ENCODE peak calls at places on chromosomes 4 and X, in seven cellular contexts. K, D, U, R, Q, P and X are unnamed samples.

GRCh38 chr4:90960840-90961239 is 833.6 kb downstream of the CCSER1 start:
- DNase-seq in K (no peak), D (no peak), U (no peak), R (no peak), Q (no peak), P (no peak), X (no peak)

GRCh38 chr4:3207531-3208037 is 41.4 kb upstream of the MSANTD1 start:
- DNase-seq in K (no peak), D (peak; percentile 49), U (no peak), R (no peak), Q (no peak), P (peak; percentile 59), X (no peak)

GRCh38 chrX:13535371-13535770 is 34.0 kb upstream of the EGFL6 start:
- DNase-seq in K (no peak), D (no peak), U (no peak), R (no peak), Q (no peak), P (no peak), X (no peak)

GRCh38 chrX:107355533-107355932 is 93.9 kb upstream of the FRMPD3 start:
- DNase-seq in K (no peak), D (no peak), U (no peak), R (peak; percentile 78), Q (no peak), P (no peak), X (no peak)

GRCh38 chr4:95732061-95732460 is 107.8 kb upstream of the PDHA2 start:
- DNase-seq in K (no peak), D (peak; percentile 50), U (peak; percentile 39), R (no peak), Q (no peak), P (peak; percentile 49), X (no peak)

GRCh38 chr4:54215379-54216072 is 13.6 kb upstream of the PDGFRA start:
- DNase-seq in K (no peak), D (no peak), U (no peak), R (peak; percentile 48), Q (no peak), P (no peak), X (no peak)

GRCh38 chr4:25927361-25928040 is 13.5 kb downstream of the SMIM20 start:
- DNase-seq in K (no peak), D (no peak), U (no peak), R (no peak), Q (no peak), P (no peak), X (no peak)

GRCh38 chr4:169337510-169337909 is 66.8 kb upstream of the SH3RF1 start:
- DNase-seq in K (no peak), D (peak; percentile 94), U (no peak), R (no peak), Q (no peak), P (peak; percentile 94), X (no peak)

GRCh38 chrX:101485212-101486064 is at the start of gene ARMCX4:
- DNase-seq in K (peak; percentile 34), D (peak; percentile 40), U (no peak), R (peak; percentile 88), Q (peak; percentile 54), P (peak; percentile 60), X (peak; percentile 27)

GRCh38 chrX:106144755-106145639 is 23.1 kb upstream of the PWWP3B start:
- DNase-seq in K (peak; percentile 32), D (no peak), U (no peak), R (no peak), Q (peak; percentile 87), P (peak; percentile 14), X (no peak)

GRCh38 chr4:128286474-128287158 is 997 bp downstream of the PGRMC2 start:
- DNase-seq in K (no peak), D (peak; percentile 56), U (peak; percentile 53), R (no peak), Q (no peak), P (peak; percentile 54), X (no peak)

GRCh38 chr4:17232575-17233253 is 279.2 kb downstream of the QDPR start:
- DNase-seq in K (peak; percentile 24), D (peak; percentile 59), U (no peak), R (no peak), Q (peak; percentile 17), P (peak; percentile 84), X (peak; percentile 51)

GRCh38 chr4:25457053-25457715 is 80.1 kb downstream of the ANAPC4 start:
- DNase-seq in K (no peak), D (peak; percentile 39), U (no peak), R (no peak), Q (no peak), P (peak; percentile 71), X (peak; percentile 17)

GRCh38 chrX:24282381-24283121 is 31.3 kb downstream of the SUPT20HL2 start:
- DNase-seq in K (no peak), D (peak; percentile 14), U (no peak), R (peak; percentile 63), Q (peak; percentile 17), P (peak; percentile 48), X (no peak)

GRCh38 chr4:41865981-41866798 is 69.0 kb upstream of the TMEM33 start:
- DNase-seq in K (no peak), D (no peak), U (no peak), R (peak; percentile 71), Q (no peak), P (no peak), X (no peak)

GRCh38 chr4:33381806-33382205 is 2661.6 kb downstream of the PCDH7 start:
- DNase-seq in K (no peak), D (no peak), U (no peak), R (no peak), Q (no peak), P (no peak), X (no peak)

GRCh38 chr4:171812377-171813194 is 618 bp upstream of the GALNTL6 start:
- DNase-seq in K (no peak), D (no peak), U (peak; percentile 8), R (peak; percentile 78), Q (no peak), P (no peak), X (no peak)

GRCh38 chr4:56653461-56654237 is 27.4 kb downstream of the HOPX start:
- DNase-seq in K (no peak), D (no peak), U (no peak), R (no peak), Q (no peak), P (no peak), X (no peak)

GRCh38 chr4:56650259-56651070 is 30.6 kb downstream of the HOPX start:
- DNase-seq in K (no peak), D (no peak), U (no peak), R (peak; percentile 57), Q (no peak), P (no peak), X (no peak)

GRCh38 chr4:56648245-56649151 is 32.6 kb downstream of the HOPX start:
- DNase-seq in K (no peak), D (peak; percentile 38), U (no peak), R (no peak), Q (no peak), P (peak; percentile 13), X (no peak)

GRCh38 chr4:56649445-56650258 is 31.4 kb downstream of the HOPX start:
- DNase-seq in K (no peak), D (no peak), U (no peak), R (no peak), Q (no peak), P (no peak), X (no peak)

DNA sequence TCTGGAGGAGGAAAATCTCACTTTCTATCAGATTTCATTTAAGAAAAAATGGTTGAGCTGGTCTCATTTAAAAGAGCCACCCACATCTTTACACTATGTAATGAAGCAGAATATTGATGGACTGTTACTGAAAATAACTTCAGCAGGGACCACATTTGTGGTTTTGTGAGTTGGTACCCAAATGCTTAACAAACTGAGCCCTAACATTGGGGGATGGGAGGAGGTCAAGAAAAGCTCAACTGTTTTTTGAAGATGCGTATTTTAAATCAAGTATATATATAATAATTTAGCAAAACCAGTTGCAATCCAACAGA is 30.1 kb downstream of the HOPX start:
- DNase-seq in K (no peak), D (no peak), U (no peak), R (no peak), Q (no peak), P (no peak), X (no peak)
- TF ChIP-seq CTCF in K (no peak), D (no peak), U (no peak), R (no peak), Q (no peak), P (no peak), X (no peak)

DNA sequence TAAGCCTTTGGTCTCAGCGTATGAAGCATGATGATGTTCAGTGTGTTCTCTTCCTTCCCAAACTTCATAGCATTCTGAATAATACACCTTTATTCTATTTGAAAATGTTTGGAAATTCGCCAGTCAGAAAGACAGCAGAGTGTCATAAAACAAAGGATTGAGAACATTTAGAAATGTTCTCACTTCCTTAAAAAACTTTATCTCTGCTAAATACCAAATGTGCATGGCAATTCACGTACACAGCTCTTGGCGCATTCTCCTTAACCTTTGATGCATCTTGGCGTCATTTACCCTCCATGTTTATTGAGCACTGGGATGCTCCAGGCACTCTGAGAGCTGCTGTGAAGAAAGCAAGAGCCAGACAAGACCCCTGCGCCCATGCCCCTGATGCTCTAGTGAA is 7.2 kb upstream of the IRF2 start:
- DNase-seq in K (no peak), D (no peak), U (no peak), R (no peak), Q (no peak), P (no peak), X (no peak)
- H3K4me3 ChIP-seq in K (no peak overlapping the region), D (no peak overlapping the region), U (no peak overlapping the region), R (no peak overlapping the region), Q (no peak overlapping the region), P (no peak overlapping the region), X (no peak overlapping the region)

DNA sequence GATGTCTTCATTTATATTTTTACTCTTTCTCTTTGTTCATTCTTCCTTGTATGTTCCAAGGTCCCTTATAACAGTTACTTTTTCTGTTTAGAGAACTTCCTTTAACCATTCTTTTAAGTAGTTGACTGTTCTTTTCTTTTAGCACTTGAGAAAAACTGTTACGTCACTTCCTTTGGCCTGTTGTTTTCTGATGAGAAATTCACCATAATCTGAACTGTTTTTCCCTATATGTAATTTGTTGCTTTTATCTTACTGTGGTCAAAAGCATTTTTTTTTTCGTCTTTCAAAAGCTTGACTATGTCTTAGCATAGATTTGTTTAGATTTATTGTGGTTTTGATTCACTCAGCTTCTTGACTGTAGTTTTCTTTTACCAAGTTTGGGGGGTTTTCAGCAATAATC is 1660.3 kb upstream of the PCDH10 start:
- DNase-seq in K (no peak), D (no peak), U (no peak), R (no peak), Q (no peak), P (peak; percentile 35), X (no peak)
- TF ChIP-seq CTCF in K (no peak), D (no peak), U (no peak), R (no peak), Q (no peak), P (no peak), X (no peak)

GRCh38 chr4:185920691-185921260 is 108.8 kb upstream of the SORBS2 start:
- DNase-seq in K (no peak), D (no peak), U (no peak), R (no peak), Q (no peak), P (no peak), X (no peak)

GRCh38 chr4:185919107-185919506 is 107.1 kb upstream of the SORBS2 start:
- DNase-seq in K (no peak), D (no peak), U (no peak), R (no peak), Q (no peak), P (no peak), X (no peak)

GRCh38 chr4:185924458-185924857 is 112.5 kb upstream of the SORBS2 start:
- DNase-seq in K (no peak), D (no peak), U (no peak), R (no peak), Q (no peak), P (no peak), X (no peak)

GRCh38 chr4:185920171-185920570 is 108.2 kb upstream of the SORBS2 start:
- DNase-seq in K (no peak), D (peak; percentile 45), U (no peak), R (no peak), Q (no peak), P (no peak), X (no peak)

GRCh38 chr4:185921583-185922555 is 109.9 kb upstream of the SORBS2 start:
- DNase-seq in K (no peak), D (peak; percentile 35), U (no peak), R (no peak), Q (no peak), P (no peak), X (no peak)
- H3K4me3 ChIP-seq in K (peak overlapping the region; percentile 48), D (no peak overlapping the region), U (no peak overlapping the region), R (no peak overlapping the region), Q (no peak overlapping the region), P (no peak overlapping the region), X (no peak overlapping the region)